ENCODE peak calls at places on chromosomes 2 and 18, in ten cellular contexts. One of them, this sample, is unnamed.

GRCh38 chr18:50286391-50287027 is 983 bp downstream of the CXXC1 start:
- DNase-seq in upper lobe of left lung: peak
- DNase-seq in GM12878: no peak
- DNase-seq in GM23338: peak
- DNase-seq in stomach: no peak
- DNase-seq in K562: peak
- DNase-seq in SK-N-MC: no peak
- DNase-seq in transverse colon: peak
- DNase-seq in spleen: peak
- DNase-seq in HL-60: no peak
- DNase-seq in this sample: no peak

GRCh38 chr2:237923507-237924163 is 43.2 kb upstream of the UBE2F start:
- DNase-seq in upper lobe of left lung: peak
- DNase-seq in GM12878: no peak
- DNase-seq in GM23338: peak
- DNase-seq in stomach: peak
- DNase-seq in K562: peak
- DNase-seq in SK-N-MC: no peak
- DNase-seq in transverse colon: peak
- DNase-seq in spleen: peak
- DNase-seq in HL-60: peak
- DNase-seq in this sample: no peak

GRCh38 chr2:99404039-99404799 is 67.0 kb downstream of the EIF5B start:
- DNase-seq in upper lobe of left lung: no peak
- DNase-seq in GM12878: no peak
- DNase-seq in GM23338: peak
- DNase-seq in stomach: no peak
- DNase-seq in K562: no peak
- DNase-seq in SK-N-MC: no peak
- DNase-seq in transverse colon: no peak
- DNase-seq in spleen: no peak
- DNase-seq in HL-60: no peak
- DNase-seq in this sample: no peak

GRCh38 chr2:222295368-222296041 is 3.3 kb downstream of the PAX3 start:
- DNase-seq in upper lobe of left lung: peak
- DNase-seq in GM12878: no peak
- DNase-seq in GM23338: peak
- DNase-seq in stomach: no peak
- DNase-seq in K562: no peak
- DNase-seq in SK-N-MC: no peak
- DNase-seq in transverse colon: no peak
- DNase-seq in spleen: no peak
- DNase-seq in HL-60: no peak
- DNase-seq in this sample: no peak

GRCh38 chr2:211495339-211495738 is 938.9 kb downstream of the CPS1 start:
- DNase-seq in upper lobe of left lung: no peak
- DNase-seq in GM12878: no peak
- DNase-seq in GM23338: no peak
- DNase-seq in stomach: no peak
- DNase-seq in K562: no peak
- DNase-seq in SK-N-MC: no peak
- DNase-seq in transverse colon: no peak
- DNase-seq in spleen: no peak
- DNase-seq in HL-60: no peak
- DNase-seq in this sample: no peak

GRCh38 chr2:58886009-58886408 is 644.9 kb upstream of the FANCL start:
- DNase-seq in upper lobe of left lung: no peak
- DNase-seq in GM12878: no peak
- DNase-seq in GM23338: no peak
- DNase-seq in stomach: no peak
- DNase-seq in K562: no peak
- DNase-seq in SK-N-MC: no peak
- DNase-seq in transverse colon: no peak
- DNase-seq in spleen: no peak
- DNase-seq in HL-60: no peak
- DNase-seq in this sample: no peak

GRCh38 chr2:191899442-191899841 is 52.6 kb upstream of the CAVIN2 start:
- DNase-seq in upper lobe of left lung: no peak
- DNase-seq in GM12878: no peak
- DNase-seq in GM23338: no peak
- DNase-seq in stomach: no peak
- DNase-seq in K562: no peak
- DNase-seq in SK-N-MC: no peak
- DNase-seq in transverse colon: no peak
- DNase-seq in spleen: no peak
- DNase-seq in HL-60: no peak
- DNase-seq in this sample: no peak

GRCh38 chr2:26735883-26736588 is 28.0 kb upstream of the SLC35F6 start:
- DNase-seq in upper lobe of left lung: no peak
- DNase-seq in GM12878: no peak
- DNase-seq in GM23338: no peak
- DNase-seq in stomach: no peak
- DNase-seq in K562: no peak
- DNase-seq in SK-N-MC: no peak
- DNase-seq in transverse colon: no peak
- DNase-seq in spleen: peak
- DNase-seq in HL-60: no peak
- DNase-seq in this sample: no peak

GRCh38 chr2:216596234-216596985 is 36.8 kb upstream of the IGFBP2 start:
- DNase-seq in upper lobe of left lung: no peak
- DNase-seq in GM12878: no peak
- DNase-seq in GM23338: no peak
- DNase-seq in stomach: no peak
- DNase-seq in K562: no peak
- DNase-seq in SK-N-MC: peak
- DNase-seq in transverse colon: no peak
- DNase-seq in spleen: no peak
- DNase-seq in HL-60: no peak
- DNase-seq in this sample: peak

GRCh38 chr2:240933966-240934700 is 28.0 kb downstream of the CROCC2 start:
- DNase-seq in upper lobe of left lung: peak
- DNase-seq in GM12878: no peak
- DNase-seq in GM23338: no peak
- DNase-seq in stomach: peak
- DNase-seq in K562: no peak
- DNase-seq in SK-N-MC: no peak
- DNase-seq in transverse colon: peak
- DNase-seq in spleen: peak
- DNase-seq in HL-60: no peak
- DNase-seq in this sample: peak

GRCh38 chr18:3269241-3269640 is 7.3 kb downstream of the MYL12B start:
- DNase-seq in upper lobe of left lung: no peak
- DNase-seq in GM12878: no peak
- DNase-seq in GM23338: no peak
- DNase-seq in stomach: no peak
- DNase-seq in K562: no peak
- DNase-seq in SK-N-MC: no peak
- DNase-seq in transverse colon: no peak
- DNase-seq in spleen: no peak
- DNase-seq in HL-60: no peak
- DNase-seq in this sample: no peak

GRCh38 chr2:239648607-239649006 is 247.8 kb upstream of the HDAC4 start:
- DNase-seq in upper lobe of left lung: no peak
- DNase-seq in GM12878: no peak
- DNase-seq in GM23338: no peak
- DNase-seq in stomach: no peak
- DNase-seq in K562: no peak
- DNase-seq in SK-N-MC: no peak
- DNase-seq in transverse colon: no peak
- DNase-seq in spleen: no peak
- DNase-seq in HL-60: no peak
- DNase-seq in this sample: no peak

GRCh38 chr2:230939691-230940475 is 14.8 kb upstream of the GPR55 start:
- DNase-seq in upper lobe of left lung: no peak
- DNase-seq in GM12878: no peak
- DNase-seq in GM23338: no peak
- DNase-seq in stomach: peak
- DNase-seq in K562: no peak
- DNase-seq in SK-N-MC: no peak
- DNase-seq in transverse colon: no peak
- DNase-seq in spleen: peak
- DNase-seq in HL-60: no peak
- DNase-seq in this sample: peak

GRCh38 chr2:201777869-201778268 is 2.9 kb downstream of the ALS2 start:
- DNase-seq in upper lobe of left lung: no peak
- DNase-seq in GM12878: no peak
- DNase-seq in GM23338: no peak
- DNase-seq in stomach: no peak
- DNase-seq in K562: no peak
- DNase-seq in SK-N-MC: no peak
- DNase-seq in transverse colon: no peak
- DNase-seq in spleen: no peak
- DNase-seq in HL-60: no peak
- DNase-seq in this sample: no peak

GRCh38 chr2:176552456-176553135 is 283.4 kb downstream of the MTX2 start:
- DNase-seq in upper lobe of left lung: no peak
- DNase-seq in GM12878: no peak
- DNase-seq in GM23338: no peak
- DNase-seq in stomach: no peak
- DNase-seq in K562: no peak
- DNase-seq in SK-N-MC: no peak
- DNase-seq in transverse colon: no peak
- DNase-seq in spleen: no peak
- DNase-seq in HL-60: no peak
- DNase-seq in this sample: no peak

DNA sequence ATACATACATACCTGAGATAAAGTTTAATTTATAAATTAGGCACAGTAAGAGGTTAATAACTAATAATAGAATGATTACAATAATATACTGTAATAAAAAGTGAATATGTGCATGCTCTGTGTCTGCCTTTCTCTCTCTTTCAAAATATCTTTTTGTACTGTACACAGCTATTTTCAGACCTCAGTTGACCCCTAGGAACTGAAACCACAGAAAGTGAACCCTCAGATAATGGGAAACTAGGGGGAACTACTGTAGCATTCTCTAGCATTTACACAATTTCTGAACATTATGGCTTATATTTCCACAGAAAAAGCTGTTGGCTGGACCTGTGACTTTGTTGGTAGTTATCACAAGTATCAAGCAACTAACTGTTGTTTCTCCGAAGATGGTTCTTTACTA is 25.9 kb downstream of the WDR75 start:
- DNase-seq in upper lobe of left lung: no peak
- DNase-seq in GM12878: no peak
- DNase-seq in GM23338: no peak
- DNase-seq in stomach: no peak
- DNase-seq in K562: no peak
- DNase-seq in SK-N-MC: no peak
- DNase-seq in transverse colon: no peak
- DNase-seq in spleen: no peak
- DNase-seq in HL-60: no peak
- DNase-seq in this sample: no peak
- TF ChIP-seq POLR2AphosphoS5 in upper lobe of left lung: no peak
- TF ChIP-seq POLR2AphosphoS5 in GM12878: no peak
- TF ChIP-seq POLR2AphosphoS5 in GM23338: no peak
- TF ChIP-seq POLR2AphosphoS5 in stomach: no peak
- TF ChIP-seq POLR2AphosphoS5 in K562: no peak
- TF ChIP-seq POLR2AphosphoS5 in SK-N-MC: no peak
- TF ChIP-seq POLR2AphosphoS5 in transverse colon: no peak
- TF ChIP-seq POLR2AphosphoS5 in spleen: no peak
- TF ChIP-seq POLR2AphosphoS5 in HL-60: no peak
- TF ChIP-seq POLR2AphosphoS5 in this sample: no peak

GRCh38 chr2:2187196-2187595 is 143.9 kb downstream of the MYT1L start:
- DNase-seq in upper lobe of left lung: no peak
- DNase-seq in GM12878: no peak
- DNase-seq in GM23338: no peak
- DNase-seq in stomach: no peak
- DNase-seq in K562: no peak
- DNase-seq in SK-N-MC: no peak
- DNase-seq in transverse colon: no peak
- DNase-seq in spleen: no peak
- DNase-seq in HL-60: no peak
- DNase-seq in this sample: no peak

GRCh38 chr2:2184549-2185249 is 146.4 kb downstream of the MYT1L start:
- DNase-seq in upper lobe of left lung: peak
- DNase-seq in GM12878: no peak
- DNase-seq in GM23338: no peak
- DNase-seq in stomach: no peak
- DNase-seq in K562: no peak
- DNase-seq in SK-N-MC: no peak
- DNase-seq in transverse colon: no peak
- DNase-seq in spleen: no peak
- DNase-seq in HL-60: no peak
- DNase-seq in this sample: no peak

GRCh38 chr2:2191110-2191707 is 139.9 kb downstream of the MYT1L start:
- DNase-seq in upper lobe of left lung: no peak
- DNase-seq in GM12878: no peak
- DNase-seq in GM23338: no peak
- DNase-seq in stomach: no peak
- DNase-seq in K562: no peak
- DNase-seq in SK-N-MC: no peak
- DNase-seq in transverse colon: no peak
- DNase-seq in spleen: no peak
- DNase-seq in HL-60: no peak
- DNase-seq in this sample: no peak

GRCh38 chr2:2189112-2189398 is 142.0 kb downstream of the MYT1L start:
- DNase-seq in upper lobe of left lung: peak
- DNase-seq in GM12878: no peak
- DNase-seq in GM23338: no peak
- DNase-seq in stomach: no peak
- DNase-seq in K562: no peak
- DNase-seq in SK-N-MC: no peak
- DNase-seq in transverse colon: no peak
- DNase-seq in spleen: no peak
- DNase-seq in HL-60: no peak
- DNase-seq in this sample: no peak

GRCh38 chr2:2188344-2189111 is 142.5 kb downstream of the MYT1L start:
- DNase-seq in upper lobe of left lung: no peak
- DNase-seq in GM12878: no peak
- DNase-seq in GM23338: no peak
- DNase-seq in stomach: no peak
- DNase-seq in K562: no peak
- DNase-seq in SK-N-MC: no peak
- DNase-seq in transverse colon: no peak
- DNase-seq in spleen: no peak
- DNase-seq in HL-60: no peak
- DNase-seq in this sample: no peak
- H3K4me3 ChIP-seq in upper lobe of left lung: no peak
- H3K4me3 ChIP-seq in GM12878: no peak
- H3K4me3 ChIP-seq in GM23338: no peak
- H3K4me3 ChIP-seq in stomach: no peak
- H3K4me3 ChIP-seq in K562: no peak
- H3K4me3 ChIP-seq in SK-N-MC: no peak
- H3K4me3 ChIP-seq in transverse colon: no peak
- H3K4me3 ChIP-seq in spleen: no peak
- H3K4me3 ChIP-seq in HL-60: no peak
- H3K4me3 ChIP-seq in this sample: no peak

GRCh38 chr2:155703917-155704316 is 628.6 kb downstream of the NR4A2 start:
- DNase-seq in upper lobe of left lung: no peak
- DNase-seq in GM12878: no peak
- DNase-seq in GM23338: no peak
- DNase-seq in stomach: no peak
- DNase-seq in K562: no peak
- DNase-seq in SK-N-MC: no peak
- DNase-seq in transverse colon: no peak
- DNase-seq in spleen: no peak
- DNase-seq in HL-60: no peak
- DNase-seq in this sample: no peak
- TF ChIP-seq POLR2AphosphoS5 in upper lobe of left lung: no peak
- TF ChIP-seq POLR2AphosphoS5 in GM12878: no peak
- TF ChIP-seq POLR2AphosphoS5 in GM23338: no peak
- TF ChIP-seq POLR2AphosphoS5 in stomach: no peak
- TF ChIP-seq POLR2AphosphoS5 in K562: no peak
- TF ChIP-seq POLR2AphosphoS5 in SK-N-MC: no peak
- TF ChIP-seq POLR2AphosphoS5 in transverse colon: no peak
- TF ChIP-seq POLR2AphosphoS5 in spleen: no peak
- TF ChIP-seq POLR2AphosphoS5 in HL-60: no peak
- TF ChIP-seq POLR2AphosphoS5 in this sample: no peak

GRCh38 chr2:134739879-134740301 is 21.1 kb upstream of the TMEM163 start:
- DNase-seq in upper lobe of left lung: no peak
- DNase-seq in GM12878: peak
- DNase-seq in GM23338: no peak
- DNase-seq in stomach: no peak
- DNase-seq in K562: no peak
- DNase-seq in SK-N-MC: no peak
- DNase-seq in transverse colon: peak
- DNase-seq in spleen: peak
- DNase-seq in HL-60: no peak
- DNase-seq in this sample: no peak
- H3K4me3 ChIP-seq in upper lobe of left lung: no peak
- H3K4me3 ChIP-seq in GM12878: no peak
- H3K4me3 ChIP-seq in GM23338: no peak
- H3K4me3 ChIP-seq in stomach: no peak
- H3K4me3 ChIP-seq in K562: no peak
- H3K4me3 ChIP-seq in SK-N-MC: no peak
- H3K4me3 ChIP-seq in transverse colon: no peak
- H3K4me3 ChIP-seq in spleen: no peak
- H3K4me3 ChIP-seq in HL-60: no peak
- H3K4me3 ChIP-seq in this sample: no peak